ENCODE peak calls at places on chromosome 13, in ten cellular contexts. One of them, this sample, is unnamed. For H3K4me1, the result is how much of the 10 kb centered on the place peaks cover.

GRCh38 chr13:80050252-80050651 is 290.7 kb downstream of the SPRY2 start:
- DNase-seq in mesenchymal stem cell: no peak
- DNase-seq in left ventricle myocardium inferior: no peak
- DNase-seq in neural progenitor cell: no peak
- DNase-seq in esophagus squamous epithelium: no peak
- DNase-seq in lower lobe of right lung: no peak
- DNase-seq in kidney: no peak
- DNase-seq in esophagus muscularis mucosa: no peak
- DNase-seq in neuronal stem cell: no peak
- DNase-seq in SJSA1: no peak
- DNase-seq in this sample: peak

GRCh38 chr13:83219832-83220231 is 662.4 kb downstream of the SLITRK1 start:
- DNase-seq in mesenchymal stem cell: no peak
- DNase-seq in left ventricle myocardium inferior: no peak
- DNase-seq in neural progenitor cell: no peak
- DNase-seq in esophagus squamous epithelium: no peak
- DNase-seq in lower lobe of right lung: no peak
- DNase-seq in kidney: no peak
- DNase-seq in esophagus muscularis mucosa: no peak
- DNase-seq in neuronal stem cell: no peak
- DNase-seq in SJSA1: no peak
- DNase-seq in this sample: no peak

GRCh38 chr13:34340534-34340933 is 522.6 kb downstream of the RFC3 start:
- DNase-seq in mesenchymal stem cell: peak
- DNase-seq in left ventricle myocardium inferior: no peak
- DNase-seq in neural progenitor cell: no peak
- DNase-seq in esophagus squamous epithelium: no peak
- DNase-seq in lower lobe of right lung: no peak
- DNase-seq in kidney: no peak
- DNase-seq in esophagus muscularis mucosa: no peak
- DNase-seq in neuronal stem cell: no peak
- DNase-seq in SJSA1: no peak
- DNase-seq in this sample: no peak

GRCh38 chr13:80497978-80498377 is 157.1 kb upstream of the SPRY2 start:
- DNase-seq in mesenchymal stem cell: no peak
- DNase-seq in left ventricle myocardium inferior: no peak
- DNase-seq in neural progenitor cell: no peak
- DNase-seq in esophagus squamous epithelium: no peak
- DNase-seq in lower lobe of right lung: no peak
- DNase-seq in kidney: no peak
- DNase-seq in esophagus muscularis mucosa: no peak
- DNase-seq in neuronal stem cell: no peak
- DNase-seq in SJSA1: no peak
- DNase-seq in this sample: no peak

GRCh38 chr13:74305876-74306275 is 171.7 kb upstream of the KLF12 start:
- DNase-seq in mesenchymal stem cell: no peak
- DNase-seq in left ventricle myocardium inferior: no peak
- DNase-seq in neural progenitor cell: peak
- DNase-seq in esophagus squamous epithelium: no peak
- DNase-seq in lower lobe of right lung: no peak
- DNase-seq in kidney: no peak
- DNase-seq in esophagus muscularis mucosa: no peak
- DNase-seq in neuronal stem cell: no peak
- DNase-seq in SJSA1: no peak
- DNase-seq in this sample: peak

GRCh38 chr13:57624565-57625435 is 6.7 kb upstream of the PCDH17 start:
- DNase-seq in mesenchymal stem cell: peak
- DNase-seq in left ventricle myocardium inferior: no peak
- DNase-seq in neural progenitor cell: peak
- DNase-seq in esophagus squamous epithelium: no peak
- DNase-seq in lower lobe of right lung: no peak
- DNase-seq in kidney: no peak
- DNase-seq in esophagus muscularis mucosa: no peak
- DNase-seq in neuronal stem cell: peak
- DNase-seq in SJSA1: no peak
- DNase-seq in this sample: peak

GRCh38 chr13:55263045-55263444 is 1877.7 kb upstream of the PRR20A start:
- DNase-seq in mesenchymal stem cell: no peak
- DNase-seq in left ventricle myocardium inferior: no peak
- DNase-seq in neural progenitor cell: no peak
- DNase-seq in esophagus squamous epithelium: no peak
- DNase-seq in lower lobe of right lung: no peak
- DNase-seq in kidney: no peak
- DNase-seq in esophagus muscularis mucosa: no peak
- DNase-seq in neuronal stem cell: no peak
- DNase-seq in SJSA1: no peak
- DNase-seq in this sample: no peak

GRCh38 chr13:112711528-112712265 is 21.9 kb downstream of the ATP11A start:
- DNase-seq in mesenchymal stem cell: peak
- DNase-seq in left ventricle myocardium inferior: peak
- DNase-seq in neural progenitor cell: peak
- DNase-seq in esophagus squamous epithelium: no peak
- DNase-seq in lower lobe of right lung: peak
- DNase-seq in kidney: peak
- DNase-seq in esophagus muscularis mucosa: peak
- DNase-seq in neuronal stem cell: peak
- DNase-seq in SJSA1: peak
- DNase-seq in this sample: peak

GRCh38 chr13:101875091-101875490 is 422.6 kb downstream of the ITGBL1 start:
- DNase-seq in mesenchymal stem cell: no peak
- DNase-seq in left ventricle myocardium inferior: no peak
- DNase-seq in neural progenitor cell: no peak
- DNase-seq in esophagus squamous epithelium: no peak
- DNase-seq in lower lobe of right lung: no peak
- DNase-seq in kidney: no peak
- DNase-seq in esophagus muscularis mucosa: no peak
- DNase-seq in neuronal stem cell: no peak
- DNase-seq in SJSA1: no peak
- DNase-seq in this sample: peak

GRCh38 chr13:101868585-101869469 is 416.4 kb downstream of the ITGBL1 start:
- DNase-seq in mesenchymal stem cell: no peak
- DNase-seq in left ventricle myocardium inferior: no peak
- DNase-seq in neural progenitor cell: no peak
- DNase-seq in esophagus squamous epithelium: no peak
- DNase-seq in lower lobe of right lung: no peak
- DNase-seq in kidney: no peak
- DNase-seq in esophagus muscularis mucosa: no peak
- DNase-seq in neuronal stem cell: no peak
- DNase-seq in SJSA1: no peak
- DNase-seq in this sample: no peak

GRCh38 chr13:101869553-101869952 is 417.1 kb downstream of the ITGBL1 start:
- DNase-seq in mesenchymal stem cell: peak
- DNase-seq in left ventricle myocardium inferior: no peak
- DNase-seq in neural progenitor cell: no peak
- DNase-seq in esophagus squamous epithelium: no peak
- DNase-seq in lower lobe of right lung: no peak
- DNase-seq in kidney: no peak
- DNase-seq in esophagus muscularis mucosa: no peak
- DNase-seq in neuronal stem cell: no peak
- DNase-seq in SJSA1: no peak
- DNase-seq in this sample: no peak
- H3K4me3 ChIP-seq in mesenchymal stem cell: no peak
- H3K4me3 ChIP-seq in left ventricle myocardium inferior: peak
- H3K4me3 ChIP-seq in neural progenitor cell: no peak
- H3K4me3 ChIP-seq in esophagus squamous epithelium: no peak
- H3K4me3 ChIP-seq in lower lobe of right lung: no peak
- H3K4me3 ChIP-seq in kidney: no peak
- H3K4me3 ChIP-seq in esophagus muscularis mucosa: no peak
- H3K4me3 ChIP-seq in neuronal stem cell: no peak
- H3K4me3 ChIP-seq in SJSA1: no peak
- H3K4me3 ChIP-seq in this sample: no peak

DNA sequence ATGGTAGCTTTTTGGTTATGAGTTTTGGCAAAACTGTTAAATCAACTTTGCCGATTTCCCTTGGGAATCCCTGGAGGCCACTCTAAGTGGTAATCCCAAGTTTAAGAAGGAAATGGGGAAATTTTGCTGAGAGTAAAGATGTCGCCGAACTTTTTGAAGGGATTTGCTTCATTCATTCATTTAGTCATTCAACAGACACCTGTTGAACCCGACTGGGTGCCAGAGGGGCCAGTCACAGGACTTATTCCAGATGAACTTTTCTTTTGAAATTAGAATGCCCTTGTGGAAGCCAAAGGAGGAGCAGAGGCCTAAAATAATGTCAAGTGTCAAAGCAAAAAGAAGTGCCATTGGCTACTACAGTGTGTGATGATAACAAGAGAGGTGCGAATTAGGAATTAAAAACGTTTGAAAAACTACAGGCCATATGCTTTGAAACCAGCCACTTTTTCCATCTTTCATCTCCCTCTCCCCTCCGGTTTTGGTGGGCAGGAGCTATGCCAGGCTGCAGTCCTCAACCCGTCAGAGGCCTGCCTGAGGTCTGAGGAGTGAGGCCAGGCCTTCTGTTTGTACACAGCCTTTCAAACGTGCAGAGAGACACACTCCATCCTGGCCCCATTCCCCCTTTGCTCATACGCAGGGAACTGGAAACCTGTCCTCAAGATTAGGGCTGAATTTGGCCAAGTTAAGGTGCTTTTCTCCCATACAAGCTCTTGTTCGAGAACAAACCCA is 74.7 kb downstream of the ZIC5 start:
- DNase-seq in mesenchymal stem cell: no peak
- DNase-seq in left ventricle myocardium inferior: no peak
- DNase-seq in neural progenitor cell: no peak
- DNase-seq in esophagus squamous epithelium: no peak
- DNase-seq in lower lobe of right lung: no peak
- DNase-seq in kidney: no peak
- DNase-seq in esophagus muscularis mucosa: no peak
- DNase-seq in neuronal stem cell: no peak
- DNase-seq in SJSA1: peak
- DNase-seq in this sample: no peak
- H3K4me1 ChIP-seq in mesenchymal stem cell: under half
- H3K4me1 ChIP-seq in left ventricle myocardium inferior: under half
- H3K4me1 ChIP-seq in neural progenitor cell: half or more
- H3K4me1 ChIP-seq in esophagus squamous epithelium: under half
- H3K4me1 ChIP-seq in lower lobe of right lung: under half
- H3K4me1 ChIP-seq in kidney: under half
- H3K4me1 ChIP-seq in esophagus muscularis mucosa: under half
- H3K4me1 ChIP-seq in neuronal stem cell: under half
- H3K4me1 ChIP-seq in SJSA1: under half
- H3K4me1 ChIP-seq in this sample: under half

DNA sequence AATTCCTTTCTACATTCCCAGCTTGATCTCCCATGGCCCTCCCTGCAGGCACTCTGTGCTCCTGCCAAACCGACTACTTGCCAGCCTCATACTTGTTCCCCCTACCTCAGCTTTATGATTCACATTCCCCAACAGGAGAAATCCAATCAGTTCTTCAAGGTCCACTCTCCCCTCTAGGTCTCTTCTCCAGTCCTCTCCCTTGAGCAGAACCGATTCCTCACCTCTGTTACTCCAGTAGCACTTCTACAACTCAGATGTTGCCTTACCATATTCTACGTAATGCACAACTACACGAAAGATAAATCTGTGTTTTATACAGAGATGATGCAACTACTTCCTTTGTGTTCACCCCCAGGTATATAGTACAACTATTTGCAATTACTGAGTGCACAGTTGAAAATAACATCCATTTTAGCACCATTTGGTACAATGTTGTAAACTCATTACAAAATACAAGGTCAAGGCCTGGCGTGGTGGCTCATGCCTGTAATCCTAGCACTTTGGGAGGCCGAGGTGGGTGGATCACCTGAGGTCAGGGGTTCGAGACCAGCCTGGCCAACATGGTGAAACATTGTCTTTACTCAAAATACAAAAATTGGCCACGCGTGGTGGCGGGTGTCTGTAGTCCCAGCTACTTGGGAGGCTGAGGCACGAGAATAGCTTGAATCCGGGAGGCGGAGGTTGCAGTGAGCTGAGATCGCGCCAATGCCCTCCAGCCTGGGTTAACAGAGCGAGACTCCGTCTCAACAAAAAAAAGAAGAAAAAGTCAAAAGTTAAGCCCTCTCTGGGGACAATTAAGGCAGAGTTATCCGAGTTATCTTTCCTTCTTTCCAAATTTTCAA is 2.9 kb upstream of the WBP4 start:
- DNase-seq in mesenchymal stem cell: no peak
- DNase-seq in left ventricle myocardium inferior: no peak
- DNase-seq in neural progenitor cell: no peak
- DNase-seq in esophagus squamous epithelium: no peak
- DNase-seq in lower lobe of right lung: no peak
- DNase-seq in kidney: no peak
- DNase-seq in esophagus muscularis mucosa: no peak
- DNase-seq in neuronal stem cell: no peak
- DNase-seq in SJSA1: no peak
- DNase-seq in this sample: no peak
- H3K4me3 ChIP-seq in mesenchymal stem cell: no peak
- H3K4me3 ChIP-seq in left ventricle myocardium inferior: peak
- H3K4me3 ChIP-seq in neural progenitor cell: no peak
- H3K4me3 ChIP-seq in esophagus squamous epithelium: peak
- H3K4me3 ChIP-seq in lower lobe of right lung: peak
- H3K4me3 ChIP-seq in kidney: peak
- H3K4me3 ChIP-seq in esophagus muscularis mucosa: peak
- H3K4me3 ChIP-seq in neuronal stem cell: peak
- H3K4me3 ChIP-seq in SJSA1: peak
- H3K4me3 ChIP-seq in this sample: peak

GRCh38 chr13:110301083-110301482 is 5.9 kb downstream of the COL4A1 start:
- DNase-seq in mesenchymal stem cell: no peak
- DNase-seq in left ventricle myocardium inferior: no peak
- DNase-seq in neural progenitor cell: no peak
- DNase-seq in esophagus squamous epithelium: no peak
- DNase-seq in lower lobe of right lung: no peak
- DNase-seq in kidney: no peak
- DNase-seq in esophagus muscularis mucosa: no peak
- DNase-seq in neuronal stem cell: no peak
- DNase-seq in SJSA1: no peak
- DNase-seq in this sample: no peak

GRCh38 chr13:110301606-110302131 is 5.3 kb downstream of the COL4A1 start:
- DNase-seq in mesenchymal stem cell: peak
- DNase-seq in left ventricle myocardium inferior: no peak
- DNase-seq in neural progenitor cell: peak
- DNase-seq in esophagus squamous epithelium: no peak
- DNase-seq in lower lobe of right lung: no peak
- DNase-seq in kidney: no peak
- DNase-seq in esophagus muscularis mucosa: no peak
- DNase-seq in neuronal stem cell: no peak
- DNase-seq in SJSA1: peak
- DNase-seq in this sample: no peak

GRCh38 chr13:110302154-110302553 is 4.8 kb downstream of the COL4A1 start:
- DNase-seq in mesenchymal stem cell: no peak
- DNase-seq in left ventricle myocardium inferior: no peak
- DNase-seq in neural progenitor cell: no peak
- DNase-seq in esophagus squamous epithelium: no peak
- DNase-seq in lower lobe of right lung: no peak
- DNase-seq in kidney: no peak
- DNase-seq in esophagus muscularis mucosa: no peak
- DNase-seq in neuronal stem cell: no peak
- DNase-seq in SJSA1: peak
- DNase-seq in this sample: no peak

GRCh38 chr13:110298566-110299321 is 8.2 kb downstream of the COL4A1 start:
- DNase-seq in mesenchymal stem cell: peak
- DNase-seq in left ventricle myocardium inferior: no peak
- DNase-seq in neural progenitor cell: no peak
- DNase-seq in esophagus squamous epithelium: no peak
- DNase-seq in lower lobe of right lung: no peak
- DNase-seq in kidney: peak
- DNase-seq in esophagus muscularis mucosa: no peak
- DNase-seq in neuronal stem cell: no peak
- DNase-seq in SJSA1: peak
- DNase-seq in this sample: no peak

DNA sequence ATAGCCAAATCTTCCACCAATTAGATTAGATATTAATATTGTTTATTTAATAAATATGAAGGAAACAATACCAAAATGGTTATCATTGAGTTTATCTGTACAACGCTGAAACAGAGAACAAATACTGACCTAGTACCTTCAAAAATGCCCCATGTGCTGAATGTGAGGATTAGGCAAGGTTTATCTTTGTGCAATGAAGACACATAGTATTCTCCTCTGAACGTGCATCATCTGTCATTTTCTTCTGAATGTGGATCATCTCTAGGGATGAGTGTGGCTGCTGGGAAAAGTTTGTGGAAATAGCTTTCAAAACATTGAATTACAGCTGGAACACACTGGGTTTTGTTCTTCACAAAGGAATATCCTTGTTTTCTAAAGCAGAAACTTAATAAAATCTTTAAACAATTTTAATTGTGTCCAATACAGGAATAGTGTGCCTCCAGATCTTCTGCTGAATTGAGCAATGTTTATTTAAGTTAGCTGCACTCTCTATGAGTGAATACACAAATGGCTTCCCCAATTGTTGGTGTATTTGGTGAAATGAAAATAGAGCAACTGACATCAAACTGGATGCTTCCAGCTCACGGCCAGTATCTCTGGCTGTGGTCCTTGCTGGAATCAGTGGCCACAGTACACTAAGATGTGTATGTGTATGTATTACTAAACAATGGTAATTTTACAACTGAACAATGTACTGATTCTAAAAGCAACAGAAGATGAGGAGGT is 6.7 kb downstream of the COL4A1 start:
- DNase-seq in mesenchymal stem cell: peak
- DNase-seq in left ventricle myocardium inferior: no peak
- DNase-seq in neural progenitor cell: no peak
- DNase-seq in esophagus squamous epithelium: no peak
- DNase-seq in lower lobe of right lung: no peak
- DNase-seq in kidney: no peak
- DNase-seq in esophagus muscularis mucosa: no peak
- DNase-seq in neuronal stem cell: no peak
- DNase-seq in SJSA1: peak
- DNase-seq in this sample: no peak
- H3K4me1 ChIP-seq in mesenchymal stem cell: under half
- H3K4me1 ChIP-seq in left ventricle myocardium inferior: half or more
- H3K4me1 ChIP-seq in neural progenitor cell: under half
- H3K4me1 ChIP-seq in esophagus squamous epithelium: half or more
- H3K4me1 ChIP-seq in lower lobe of right lung: half or more
- H3K4me1 ChIP-seq in kidney: under half
- H3K4me1 ChIP-seq in esophagus muscularis mucosa: half or more
- H3K4me1 ChIP-seq in neuronal stem cell: under half
- H3K4me1 ChIP-seq in SJSA1: half or more
- H3K4me1 ChIP-seq in this sample: under half